ENCODE peak calls at places on chromosome 14, in ten cellular contexts. W is GM12878; Q is CD8-positive, alpha-beta memory T cell; V is PC-3; C is cardiac muscle cell; Z is GM23248; T is Peyer's patch; I is esophagus muscularis mucosa; K is left ventricle myocardium inferior; N is tibial artery. G is an unnamed sample.

GRCh38 chr14:91418387-91419043 is 895 bp upstream of the CCDC88C start:
- DNase-seq in W (no peak), Q (peak; percentile 73), V (peak; percentile 72), C (peak; percentile 55), Z (peak; percentile 59), T (peak; percentile 85), I (no peak), K (peak; percentile 66), N (peak; percentile 47), G (peak; percentile 94)

GRCh38 chr14:58398495-58398894 is 2.8 kb downstream of the TOMM20L start:
- DNase-seq in W (no peak), Q (no peak), V (no peak), C (no peak), Z (no peak), T (no peak), I (no peak), K (no peak), N (no peak), G (no peak)

GRCh38 chr14:59022144-59022543 is 166.3 kb upstream of the DAAM1 start:
- DNase-seq in W (no peak), Q (no peak), V (peak; percentile 77), C (no peak), Z (peak; percentile 34), T (no peak), I (no peak), K (no peak), N (no peak), G (no peak)

GRCh38 chr14:29705801-29706200 is 221.8 kb downstream of the PRKD1 start:
- DNase-seq in W (no peak), Q (no peak), V (no peak), C (no peak), Z (no peak), T (no peak), I (no peak), K (no peak), N (no peak), G (no peak)

GRCh38 chr14:101556566-101557320 is 4.6 kb upstream of the DIO3 start:
- DNase-seq in W (no peak), Q (no peak), V (no peak), C (no peak), Z (no peak), T (no peak), I (no peak), K (no peak), N (no peak), G (no peak)

GRCh38 chr14:33916663-33917565 is 34.0 kb downstream of the EGLN3 start:
- DNase-seq in W (no peak), Q (no peak), V (peak; percentile 68), C (no peak), Z (peak; percentile 49), T (no peak), I (peak; percentile 55), K (no peak), N (no peak), G (no peak)

GRCh38 chr14:67583711-67584644 is 16.1 kb downstream of the PIGH start:
- DNase-seq in W (no peak), Q (no peak), V (peak; percentile 72), C (peak; percentile 60), Z (peak; percentile 58), T (no peak), I (no peak), K (no peak), N (no peak), G (no peak)

GRCh38 chr14:32622742-32623141 is 293.6 kb downstream of the AKAP6 start:
- DNase-seq in W (peak; percentile 5), Q (no peak), V (no peak), C (no peak), Z (no peak), T (no peak), I (no peak), K (no peak), N (no peak), G (no peak)

GRCh38 chr14:95770777-95771176 is 56.9 kb upstream of the TCL1A start:
- DNase-seq in W (no peak), Q (no peak), V (no peak), C (no peak), Z (peak; percentile 2), T (no peak), I (no peak), K (no peak), N (no peak), G (no peak)

GRCh38 chr14:83887871-83888270 is 1642.1 kb upstream of the FLRT2 start:
- DNase-seq in W (no peak), Q (no peak), V (no peak), C (no peak), Z (no peak), T (no peak), I (no peak), K (no peak), N (no peak), G (no peak)

GRCh38 chr14:36519431-36520321 is at the start of gene NKX2-1:
- DNase-seq in W (no peak), Q (no peak), V (no peak), C (no peak), Z (no peak), T (no peak), I (peak; percentile 91), K (no peak), N (no peak), G (peak; percentile 73)

GRCh38 chr14:58746701-58747100 is 108.9 kb downstream of the DACT1 start:
- DNase-seq in W (no peak), Q (no peak), V (peak; percentile 51), C (no peak), Z (peak; percentile 23), T (no peak), I (no peak), K (no peak), N (no peak), G (no peak)

GRCh38 chr14:77110286-77110685 is 12.2 kb downstream of the CIPC start:
- DNase-seq in W (no peak), Q (no peak), V (no peak), C (no peak), Z (no peak), T (no peak), I (no peak), K (no peak), N (no peak), G (no peak)
- H3K36me3 ChIP-seq in W (peaks cover 28% of the 10 kb centered on the region), Q (peaks cover 22% of the 10 kb centered on the region), V (peaks cover 69% of the 10 kb centered on the region), C (peaks cover 4% of the 10 kb centered on the region), Z (peaks cover 16% of the 10 kb centered on the region), T (no peaks in the 10 kb centered on the region), I (peaks cover 20% of the 10 kb centered on the region), K (peaks cover 86% of the 10 kb centered on the region), N (peaks cover 66% of the 10 kb centered on the region), G (peaks cover 84% of the 10 kb centered on the region)

DNA sequence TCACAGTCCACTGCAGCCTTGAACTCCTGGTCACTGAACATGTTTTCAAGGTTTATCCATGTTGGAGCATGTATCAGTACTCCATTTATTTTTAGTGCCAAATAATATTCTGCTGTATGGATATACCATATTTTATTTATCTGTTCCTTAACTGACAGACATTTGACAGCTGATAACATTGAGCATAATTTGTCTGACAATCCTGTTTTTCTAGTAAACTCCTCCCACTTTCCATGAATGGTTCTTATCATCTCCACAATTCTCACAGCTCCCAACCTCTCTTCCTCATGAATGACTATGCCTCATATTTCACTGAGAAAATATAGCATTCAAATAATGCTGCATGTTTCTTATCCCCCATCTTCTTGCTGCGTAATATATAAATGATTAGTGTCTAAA is 33.3 kb downstream of the COCH start:
- DNase-seq in W (no peak), Q (no peak), V (no peak), C (no peak), Z (no peak), T (no peak), I (no peak), K (no peak), N (no peak), G (no peak)
- H3K36me3 ChIP-seq in W (peaks cover 12% of the 10 kb centered on the region), Q (peaks cover 13% of the 10 kb centered on the region), V (peaks cover 31% of the 10 kb centered on the region), C (peaks cover 36% of the 10 kb centered on the region), Z (peaks cover 23% of the 10 kb centered on the region), T (no peaks in the 10 kb centered on the region), I (peaks cover 7% of the 10 kb centered on the region), K (peaks cover 64% of the 10 kb centered on the region), N (peaks cover 35% of the 10 kb centered on the region), G (no peaks in the 10 kb centered on the region)

GRCh38 chr14:54769955-54770863 is 132.4 kb downstream of the GCH1 start:
- DNase-seq in W (no peak), Q (no peak), V (no peak), C (peak; percentile 73), Z (no peak), T (no peak), I (no peak), K (no peak), N (no peak), G (no peak)
- H3K36me3 ChIP-seq in W (no peaks in the 10 kb centered on the region), Q (no peaks in the 10 kb centered on the region), V (peaks cover 16% of the 10 kb centered on the region), C (peaks cover 7% of the 10 kb centered on the region), Z (peaks cover 13% of the 10 kb centered on the region), T (no peaks in the 10 kb centered on the region), I (peaks cover under 1% of the 10 kb centered on the region), K (peaks cover 16% of the 10 kb centered on the region), N (peaks cover 22% of the 10 kb centered on the region), G (peaks cover 4% of the 10 kb centered on the region)

GRCh38 chr14:102728509-102728908 is 48.7 kb upstream of the TRAF3 start:
- DNase-seq in W (no peak), Q (no peak), V (no peak), C (no peak), Z (no peak), T (no peak), I (no peak), K (no peak), N (no peak), G (no peak)
- H3K36me3 ChIP-seq in W (peaks cover 37% of the 10 kb centered on the region), Q (peaks cover 8% of the 10 kb centered on the region), V (peaks cover 33% of the 10 kb centered on the region), C (peaks cover 7% of the 10 kb centered on the region), Z (peaks cover 18% of the 10 kb centered on the region), T (no peaks in the 10 kb centered on the region), I (peaks cover 18% of the 10 kb centered on the region), K (peaks cover 49% of the 10 kb centered on the region), N (peaks cover 38% of the 10 kb centered on the region), G (no peaks in the 10 kb centered on the region)

GRCh38 chr14:65075628-65076325 is 26.5 kb downstream of the MAX start:
- DNase-seq in W (no peak), Q (no peak), V (no peak), C (no peak), Z (no peak), T (no peak), I (no peak), K (no peak), N (peak; percentile 51), G (peak; percentile 79)
- H3K36me3 ChIP-seq in W (peaks cover 18% of the 10 kb centered on the region), Q (peaks cover 33% of the 10 kb centered on the region), V (peaks cover 34% of the 10 kb centered on the region), C (peaks cover 4% of the 10 kb centered on the region), Z (peaks cover 45% of the 10 kb centered on the region), T (no peaks in the 10 kb centered on the region), I (peaks cover 30% of the 10 kb centered on the region), K (peaks cover 31% of the 10 kb centered on the region), N (peaks cover 24% of the 10 kb centered on the region), G (peaks cover 61% of the 10 kb centered on the region)

G was measured in left lung.